ENCODE peak calls at places on chromosome 2, in eight cellular contexts. I is A549, P is stomach, Y is pancreas, W is IMR-90, G is body of pancreas, U is psoas muscle, H is prostate gland. V is an unnamed sample. For H3K4me1, the result is how much of the 10 kb centered on the place peaks cover.

GRCh38 chr2:23859234-23859633 is 67.7 kb downstream of the ATAD2B start:
- DNase-seq in I (no peak), P (no peak), Y (no peak), W (no peak), G (no peak), U (no peak), H (no peak), V (no peak)

GRCh38 chr2:19675856-19676460 is 225.8 kb downstream of the TTC32 start:
- DNase-seq in I (no peak), P (no peak), Y (no peak), W (peak), G (no peak), U (no peak), H (no peak), V (no peak)

GRCh38 chr2:183812091-183812490 is 687.8 kb downstream of the NUP35 start:
- DNase-seq in I (no peak), P (no peak), Y (no peak), W (no peak), G (no peak), U (no peak), H (no peak), V (no peak)

GRCh38 chr2:25608718-25609117 is 64.7 kb downstream of the DTNB start:
- DNase-seq in I (no peak), P (no peak), Y (no peak), W (no peak), G (no peak), U (no peak), H (no peak), V (no peak)

GRCh38 chr2:47225061-47225783 is 70.1 kb upstream of the STPG4 start:
- DNase-seq in I (peak), P (peak), Y (peak), W (peak), G (peak), U (peak), H (no peak), V (peak)

GRCh38 chr2:130963849-130964793 is 127.4 kb downstream of the ARHGEF4 start:
- DNase-seq in I (peak), P (no peak), Y (no peak), W (no peak), G (no peak), U (no peak), H (peak), V (peak)

GRCh38 chr2:182365855-182366254 is 61.0 kb downstream of the PDE1A start:
- DNase-seq in I (no peak), P (no peak), Y (no peak), W (no peak), G (no peak), U (no peak), H (no peak), V (no peak)

GRCh38 chr2:73285162-73285739 is 973 bp upstream of the FBXO41 start:
- DNase-seq in I (no peak), P (no peak), Y (no peak), W (no peak), G (no peak), U (no peak), H (no peak), V (no peak)

GRCh38 chr2:39379643-39380524 is 57.2 kb downstream of the MAP4K3 start:
- DNase-seq in I (peak), P (no peak), Y (no peak), W (peak), G (no peak), U (no peak), H (peak), V (no peak)

GRCh38 chr2:8592736-8593135 is 89.1 kb upstream of the ID2 start:
- DNase-seq in I (no peak), P (peak), Y (no peak), W (no peak), G (no peak), U (no peak), H (no peak), V (no peak)

GRCh38 chr2:190043441-190043840 is 19.1 kb downstream of the MSTN start:
- DNase-seq in I (no peak), P (no peak), Y (no peak), W (peak), G (no peak), U (no peak), H (no peak), V (no peak)

GRCh38 chr2:152425765-152426710 is 91.1 kb downstream of the FMNL2 start:
- DNase-seq in I (peak), P (no peak), Y (no peak), W (no peak), G (no peak), U (no peak), H (no peak), V (no peak)

GRCh38 chr2:44943031-44943692 is 1.7 kb downstream of the SIX3 start:
- DNase-seq in I (no peak), P (no peak), Y (no peak), W (no peak), G (no peak), U (no peak), H (no peak), V (no peak)

GRCh38 chr2:105179469-105180372 is 61.8 kb upstream of the GPR45 start:
- DNase-seq in I (peak), P (peak), Y (peak), W (peak), G (peak), U (no peak), H (no peak), V (peak)

GRCh38 chr2:43397411-43397810 is 171.0 kb upstream of the ZFP36L2 start:
- DNase-seq in I (no peak), P (no peak), Y (no peak), W (no peak), G (no peak), U (no peak), H (no peak), V (no peak)
- H3K4me1 ChIP-seq in I (under half), P (under half), Y (under half), W (under half), G (under half), U (under half), H (under half), V (under half)

DNA sequence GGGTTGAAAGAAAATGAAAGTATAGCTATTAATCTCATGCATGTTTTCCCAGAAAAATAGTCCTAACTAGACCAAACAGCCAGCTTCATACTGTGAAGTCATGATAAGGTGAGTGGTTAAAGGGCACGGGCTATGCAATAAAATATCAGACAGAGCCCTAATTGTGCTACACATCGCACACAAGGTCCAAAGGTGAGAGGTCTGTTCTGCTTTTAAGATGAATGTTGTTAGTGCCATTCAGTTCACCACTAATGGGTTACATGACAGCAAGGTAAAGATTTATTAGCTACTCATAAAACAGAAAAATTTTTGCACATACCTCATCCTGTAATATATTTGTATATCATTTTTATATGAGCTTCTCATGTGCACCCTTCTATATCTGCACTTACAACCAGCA is 105.0 kb upstream of the STK17B start:
- DNase-seq in I (no peak), P (no peak), Y (no peak), W (no peak), G (no peak), U (no peak), H (no peak), V (no peak)
- TF ChIP-seq CTCF in I (no peak), P (no peak), Y (no peak), W (no peak), G (no peak), U (no peak), H (no peak), V (no peak)

GRCh38 chr2:96541753-96542152 is 5.2 kb downstream of the ARID5A start:
- DNase-seq in I (no peak), P (no peak), Y (no peak), W (no peak), G (no peak), U (peak), H (no peak), V (no peak)

GRCh38 chr2:96541326-96541725 is 4.8 kb downstream of the ARID5A start:
- DNase-seq in I (no peak), P (no peak), Y (no peak), W (peak), G (no peak), U (no peak), H (no peak), V (no peak)

GRCh38 chr2:96539215-96539920 is 2.8 kb downstream of the ARID5A start:
- DNase-seq in I (no peak), P (no peak), Y (no peak), W (no peak), G (no peak), U (peak), H (no peak), V (no peak)

GRCh38 chr2:96540136-96540535 is 3.6 kb downstream of the ARID5A start:
- DNase-seq in I (no peak), P (no peak), Y (no peak), W (peak), G (no peak), U (peak), H (no peak), V (no peak)

DNA sequence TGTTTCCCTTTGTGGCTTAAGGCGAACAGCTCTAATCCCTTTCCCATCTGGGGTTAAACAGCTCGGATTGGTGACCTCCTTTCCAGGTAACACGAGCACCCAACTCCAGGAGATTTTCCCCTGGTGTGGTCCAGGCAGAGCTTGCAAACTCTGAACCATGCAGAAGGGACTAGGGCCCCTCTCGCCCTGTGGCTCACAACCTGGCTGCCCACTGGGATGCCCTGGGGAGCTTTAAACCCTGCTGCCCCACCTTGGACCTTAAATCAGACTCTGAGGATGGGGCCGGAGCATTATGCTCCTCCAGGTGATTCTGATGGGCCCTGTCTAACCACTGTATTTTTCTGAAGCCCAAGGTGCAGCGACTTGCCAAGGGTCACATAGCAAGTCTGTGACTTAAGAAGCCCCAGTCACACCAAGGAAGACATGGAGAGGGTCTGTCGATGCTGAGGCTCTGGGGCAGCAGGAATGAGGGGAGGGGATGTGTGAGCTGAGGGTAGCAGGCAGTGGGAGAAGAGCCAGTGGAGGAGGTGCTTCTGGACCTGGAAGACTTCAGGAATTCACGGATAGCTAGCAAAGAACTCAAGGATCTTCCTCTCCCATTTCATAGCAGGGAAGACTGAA is 5.9 kb downstream of the ARID5A start:
- DNase-seq in I (no peak), P (no peak), Y (no peak), W (no peak), G (no peak), U (peak), H (no peak), V (no peak)
- H3K4me1 ChIP-seq in I (under half), P (under half), Y (under half), W (under half), G (under half), U (half or more), H (under half), V (under half)

DNA sequence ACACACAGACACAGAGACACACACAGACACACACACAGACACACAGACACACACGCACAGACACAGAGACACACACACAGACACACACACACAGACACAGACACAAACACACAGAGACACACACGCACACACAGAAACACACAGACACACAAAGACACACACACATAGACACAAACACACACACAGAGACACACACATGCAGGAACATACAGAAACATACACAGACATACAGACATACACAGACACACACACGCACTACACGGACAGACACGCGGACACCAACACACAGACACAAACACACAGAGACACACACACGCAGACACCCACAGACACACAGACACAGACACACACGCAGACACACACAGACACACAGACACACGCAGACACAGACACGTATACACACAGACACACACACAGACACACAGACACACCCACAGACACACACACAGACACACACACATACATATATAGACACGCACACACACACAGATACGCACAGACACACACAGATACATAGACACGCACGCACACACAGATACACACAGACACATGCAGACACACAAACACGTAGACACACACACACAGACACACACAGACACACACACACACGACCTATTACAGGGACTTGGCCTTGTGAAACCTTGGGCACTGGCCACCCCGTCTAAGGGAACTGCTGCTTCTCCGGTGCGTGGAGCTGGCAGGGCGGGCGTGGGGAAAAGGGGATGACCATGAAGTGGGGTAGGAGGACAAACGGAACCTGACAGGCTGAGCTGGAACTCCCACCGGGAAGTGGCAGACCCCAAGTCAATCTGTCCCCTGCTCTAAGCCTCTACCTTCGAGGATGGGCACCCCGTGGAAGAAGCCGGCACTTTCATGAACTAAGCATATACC is 211.4 kb downstream of the TFCP2L1 start:
- DNase-seq in I (no peak), P (no peak), Y (no peak), W (no peak), G (no peak), U (no peak), H (no peak), V (no peak)
- TF ChIP-seq CTCF in I (no peak), P (no peak), Y (no peak), W (no peak), G (no peak), U (no peak), H (no peak), V (no peak)

GRCh38 chr2:11466307-11467125 is 555 bp upstream of the E2F6 start:
- DNase-seq in I (no peak), P (no peak), Y (no peak), W (no peak), G (no peak), U (no peak), H (no peak), V (no peak)
- H3K4me1 ChIP-seq in I (under half), P (under half), Y (under half), W (under half), G (under half), U (under half), H (under half), V (under half)

V was measured in testis.